ENCODE peak calls at places on chromosomes 12 and 14, in four cellular contexts. S is CD8-positive, alpha-beta memory T cell; J is EL; W is neural crest cell. N is an unnamed sample.

GRCh38 chr14:72883963-72884362 is 9.9 kb downstream of the DPF3 start:
- DNase-seq in W (no peak), S (no peak), J (peak; percentile 60), N (no peak)

GRCh38 chr12:28930704-28931103 is 218.4 kb upstream of the FAR2 start:
- DNase-seq in W (no peak), S (no peak), J (no peak), N (no peak)

GRCh38 chr14:94615823-94616570 is 3.8 kb downstream of the SERPINA3 start:
- DNase-seq in S (no peak), J (no peak), W (no peak), N (no peak)

GRCh38 chr12:15015121-15015520 is 42.3 kb downstream of the PDE6H start:
- DNase-seq in S (no peak), J (no peak), W (no peak), N (no peak)

GRCh38 chr12:41419151-41419893 is 231.2 kb downstream of the PDZRN4 start:
- DNase-seq in W (no peak), J (no peak), S (no peak), N (no peak)

GRCh38 chr12:113099764-113100163 is 35.8 kb downstream of the RASAL1 start:
- DNase-seq in W (no peak), J (no peak), S (no peak), N (no peak)

GRCh38 chr14:101843665-101844064 is 82.2 kb downstream of the PPP2R5C start:
- DNase-seq in J (no peak), S (peak; percentile 51), W (no peak), N (no peak)

GRCh38 chr12:116876151-116876869 is 4.9 kb downstream of the HRK start:
- DNase-seq in S (no peak), W (peak; percentile 39), J (no peak), N (no peak)

GRCh38 chr14:33475623-33476022 is 475.3 kb downstream of the EGLN3 start:
- DNase-seq in W (peak; percentile 63), S (no peak), J (peak; percentile 69), N (peak; percentile 69)

GRCh38 chr14:63436286-63437098 is 106.7 kb downstream of the PPP2R5E start:
- DNase-seq in W (no peak), S (no peak), J (no peak), N (peak; percentile 13)

GRCh38 chr12:664075-664778 is 982 bp upstream of the NINJ2 start:
- DNase-seq in W (no peak), J (no peak), S (no peak), N (no peak)

GRCh38 chr14:96170961-96171592 is 33.6 kb upstream of the BDKRB2 start:
- DNase-seq in W (no peak), S (no peak), J (no peak), N (no peak)

GRCh38 chr12:94714378-94714777 is 64.0 kb upstream of the TMCC3 start:
- DNase-seq in S (no peak), W (no peak), J (peak; percentile 58), N (peak; percentile 50)